ENCODE peak calls at places on chromosome 14, in five cellular contexts. A, V, M, P and E are unnamed samples.

GRCh38 chr14:102141797-102142196 is 2.1 kb downstream of the WDR20 start:
- DNase-seq in A (no peak), V (no peak), M (no peak), P (no peak), E (no peak)

GRCh38 chr14:93010543-93011541 is 87.9 kb downstream of the CHGA start:
- DNase-seq in A (no peak), V (no peak), M (no peak), P (no peak), E (no peak)

GRCh38 chr14:38522724-38523123 is 266.8 kb upstream of the CLEC14A start:
- DNase-seq in A (no peak), V (no peak), M (no peak), P (no peak), E (no peak)

GRCh38 chr14:93788557-93789365 is 476 bp upstream of the PRIMA1 start:
- DNase-seq in A (no peak), V (no peak), M (peak; percentile 58), P (no peak), E (no peak)

GRCh38 chr14:102568115-102568614 is 24.3 kb upstream of the RCOR1 start:
- DNase-seq in A (no peak), V (no peak), M (peak; percentile 57), P (no peak), E (no peak)

GRCh38 chr14:92724516-92725340 is 23.7 kb downstream of the LGMN start:
- DNase-seq in A (no peak), V (peak; percentile 84), M (peak; percentile 40), P (no peak), E (no peak)

GRCh38 chr14:93939304-93940229 is 12.4 kb downstream of the FAM181A start:
- DNase-seq in A (peak; percentile 91), V (peak; percentile 73), M (peak; percentile 84), P (peak; percentile 53), E (no peak)

GRCh38 chr14:103142903-103143302 is 19.6 kb downstream of the TNFAIP2 start:
- DNase-seq in A (no peak), V (no peak), M (no peak), P (no peak), E (no peak)

GRCh38 chr14:63717704-63718103 is 10.2 kb downstream of the SGPP1 start:
- DNase-seq in A (no peak), V (no peak), M (no peak), P (peak; percentile 54), E (no peak)

GRCh38 chr14:75724414-75725204 is 63.6 kb downstream of the TTLL5 start:
- DNase-seq in A (no peak), V (no peak), M (no peak), P (no peak), E (no peak)

GRCh38 chr14:98477935-98478334 is 794.1 kb downstream of the BCL11B start:
- DNase-seq in A (no peak), V (no peak), M (no peak), P (no peak), E (no peak)

GRCh38 chr14:64704145-64704742 is at the start of gene PLEKHG3:
- DNase-seq in A (peak; percentile 89), V (peak; percentile 93), M (peak; percentile 87), P (peak; percentile 51), E (no peak)

GRCh38 chr14:31894351-31894750 is 182.8 kb upstream of the ARHGAP5 start:
- DNase-seq in A (no peak), V (no peak), M (no peak), P (no peak), E (no peak)

GRCh38 chr14:77485901-77486678 is 12.5 kb downstream of the ISM2 start:
- DNase-seq in A (no peak), V (no peak), M (no peak), P (no peak), E (peak; percentile 7)

GRCh38 chr14:75860561-75861160 is 121.1 kb downstream of the TGFB3 start:
- DNase-seq in A (no peak), V (no peak), M (no peak), P (no peak), E (no peak)

GRCh38 chr14:86357119-86357518 is 827.2 kb downstream of the FLRT2 start:
- DNase-seq in A (no peak), V (no peak), M (no peak), P (no peak), E (no peak)

GRCh38 chr14:32509632-32510187 is 180.6 kb downstream of the AKAP6 start:
- DNase-seq in A (no peak), V (peak; percentile 60), M (peak; percentile 30), P (peak; percentile 95), E (peak; percentile 79)

GRCh38 chr14:44901696-44902095 is 60.1 kb downstream of the KLHL28 start:
- DNase-seq in A (no peak), V (no peak), M (no peak), P (no peak), E (no peak)

GRCh38 chr14:105999361-106000028 is 473.1 kb downstream of the TMEM121 start:
- DNase-seq in A (peak; percentile 78), V (no peak), M (peak; percentile 68), P (no peak), E (no peak)

GRCh38 chr14:36981832-36982528 is 190.4 kb downstream of the SLC25A21 start:
- DNase-seq in A (no peak), V (no peak), M (no peak), P (peak; percentile 64), E (no peak)

GRCh38 chr14:22644305-22644635 is at the start of gene OR6J1:
- DNase-seq in A (no peak), V (no peak), M (no peak), P (no peak), E (no peak)

GRCh38 chr14:86533834-86534233 is 1003.9 kb downstream of the FLRT2 start:
- DNase-seq in A (no peak), V (no peak), M (no peak), P (no peak), E (no peak)

GRCh38 chr14:22598896-22599244 is 770 bp downstream of the ABHD4 start:
- DNase-seq in A (no peak), V (no peak), M (peak; percentile 64), P (peak; percentile 71), E (no peak)

GRCh38 chr14:49971156-49972141 is 78.6 kb downstream of the ARF6 start:
- DNase-seq in A (no peak), V (no peak), M (no peak), P (peak; percentile 84), E (peak; percentile 38)
- H3K4me3 ChIP-seq in A (no peak overlapping the region), V (no peak overlapping the region), M (no peak overlapping the region), P (peak overlapping the region; percentile 39), E (peak overlapping the region; percentile 10)

DNA sequence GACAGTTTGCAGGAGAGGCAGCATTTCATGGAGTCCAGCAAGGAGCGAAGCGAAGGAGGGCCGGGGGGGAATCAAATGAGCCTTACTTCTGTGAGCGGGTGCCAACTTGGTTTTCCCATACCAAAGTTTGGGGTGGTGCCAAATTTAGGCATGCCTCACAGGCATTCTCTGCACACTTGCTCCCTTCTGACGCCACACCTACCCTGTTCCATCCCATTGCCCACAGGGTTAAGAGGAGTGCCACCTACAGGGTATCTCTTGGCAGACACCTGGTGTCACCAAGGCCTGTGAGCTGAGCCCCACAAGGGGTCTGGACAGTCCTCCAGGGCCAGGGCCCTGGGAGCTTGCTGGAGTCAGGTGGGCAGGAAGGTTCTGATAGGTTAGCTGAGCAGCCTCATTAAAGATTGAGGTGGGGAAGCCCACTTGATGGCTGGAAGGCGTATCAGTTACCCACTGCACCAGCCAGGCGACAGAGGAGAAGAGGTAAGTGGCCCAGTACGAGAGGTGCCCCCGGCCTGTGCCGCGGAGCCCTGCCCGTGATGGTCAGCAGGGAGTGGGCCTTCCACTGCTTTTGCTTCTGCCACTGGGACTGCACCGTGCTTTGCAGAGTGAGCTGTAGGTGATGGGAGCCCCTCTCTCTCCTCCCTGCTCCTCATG is 45.2 kb downstream of the DEGS2 start:
- DNase-seq in A (peak; percentile 59), V (no peak), M (no peak), P (no peak), E (no peak)
- TF ChIP-seq CTCF in A (no peak), V (no peak), M (no peak), P (no peak), E (no peak)

GRCh38 chr14:68284333-68284732 is 464.8 kb downstream of the RAD51B start:
- DNase-seq in A (no peak), V (no peak), M (no peak), P (no peak), E (no peak)

GRCh38 chr14:68284834-68285233 is 465.3 kb downstream of the RAD51B start:
- DNase-seq in A (no peak), V (no peak), M (no peak), P (no peak), E (no peak)

GRCh38 chr14:68286667-68287066 is 467.1 kb downstream of the RAD51B start:
- DNase-seq in A (no peak), V (no peak), M (no peak), P (no peak), E (no peak)

GRCh38 chr14:68283378-68284123 is 464.0 kb downstream of the RAD51B start:
- DNase-seq in A (no peak), V (peak; percentile 53), M (no peak), P (no peak), E (no peak)

DNA sequence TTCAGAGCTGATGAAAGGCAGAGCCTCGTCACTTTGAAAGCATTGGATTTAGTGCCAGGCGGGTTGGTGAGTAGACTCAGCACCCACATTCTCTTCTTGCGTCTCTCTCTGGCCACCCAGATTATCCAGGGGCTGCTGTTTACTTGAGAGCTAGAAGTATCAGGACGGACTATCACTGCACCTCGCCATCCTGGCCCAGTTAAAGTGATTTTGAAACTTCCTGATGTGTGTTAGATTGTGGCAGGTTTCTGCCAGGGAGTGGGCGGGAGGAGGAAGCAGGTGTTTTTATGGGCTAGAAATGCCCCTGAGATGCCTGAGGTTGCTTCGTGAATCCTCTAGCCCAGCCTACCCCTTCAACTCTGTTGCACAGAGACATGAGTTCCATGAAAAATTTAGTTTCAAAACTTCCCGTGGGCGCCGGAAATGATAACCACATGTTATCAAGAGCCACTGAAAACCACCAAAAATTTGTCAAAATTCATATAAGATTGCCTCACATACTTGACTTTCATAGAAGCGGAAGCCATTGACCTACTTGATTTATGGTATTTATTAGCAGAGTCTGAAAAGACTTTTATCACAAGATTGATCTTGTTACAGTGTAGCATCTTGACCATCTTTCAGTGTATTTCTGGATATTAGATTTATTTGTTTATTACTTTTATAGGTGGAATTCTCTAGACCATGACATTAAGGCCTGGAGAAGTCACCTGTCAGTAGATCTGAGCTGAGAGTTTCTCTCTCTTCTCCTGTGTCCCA is 466.0 kb downstream of the RAD51B start:
- DNase-seq in A (no peak), V (no peak), M (no peak), P (no peak), E (no peak)
- H3K4me3 ChIP-seq in A (no peak overlapping the region), V (no peak overlapping the region), M (no peak overlapping the region), P (no peak overlapping the region), E (no peak overlapping the region)

GRCh38 chr14:104144453-104144790 is 6.0 kb downstream of the KIF26A start:
- DNase-seq in A (no peak), V (no peak), M (no peak), P (no peak), E (no peak)

GRCh38 chr14:104141621-104142091 is 3.3 kb downstream of the KIF26A start:
- DNase-seq in A (peak; percentile 54), V (no peak), M (no peak), P (no peak), E (no peak)

GRCh38 chr14:104142136-104143041 is 4.0 kb downstream of the KIF26A start:
- DNase-seq in A (peak; percentile 40), V (no peak), M (no peak), P (no peak), E (no peak)

GRCh38 chr14:104143521-104144452 is 5.4 kb downstream of the KIF26A start:
- DNase-seq in A (peak; percentile 60), V (no peak), M (peak; percentile 38), P (no peak), E (no peak)

DNA sequence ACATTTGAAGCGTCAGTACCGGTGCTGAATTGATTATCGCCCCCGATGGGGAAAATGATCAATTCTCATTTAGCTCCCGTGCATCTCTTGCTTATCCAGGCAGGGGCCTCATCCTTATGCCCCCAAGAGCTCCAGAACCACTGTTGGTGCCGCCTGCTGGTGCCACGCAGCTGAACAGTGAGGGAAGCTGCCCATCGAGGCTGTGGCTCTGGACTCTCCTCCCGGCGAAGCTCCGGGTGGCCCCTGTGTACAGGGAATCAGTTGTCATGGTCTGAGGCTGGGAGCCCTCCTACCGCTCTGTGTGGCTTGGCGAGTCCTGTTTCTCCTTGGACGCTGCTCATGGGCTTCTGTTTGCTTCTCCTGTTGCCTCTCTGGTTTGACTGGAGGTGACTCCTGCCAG is 4.7 kb downstream of the KIF26A start:
- DNase-seq in A (peak; percentile 50), V (no peak), M (no peak), P (no peak), E (no peak)
- TF ChIP-seq CTCF in A (no peak), V (no peak), M (no peak), P (no peak), E (no peak)